ENCODE peak calls at places on chromosomes 5 and 9, in five cellular contexts. D is IMR-90, L is Right ventricle myocardium superior, X is testis, R is NCI-H774. O is an unnamed sample.

GRCh38 chr9:757246-757881 is 84.1 kb upstream of the DMRT1 start:
- DNase-seq in D (peak), L (no peak), X (peak), R (no peak), O (no peak)

GRCh38 chr9:130183133-130183762 is 11.0 kb downstream of the NCS1 start:
- DNase-seq in D (peak), L (no peak), X (no peak), R (no peak), O (peak)

GRCh38 chr5:158163836-158164572 is 305.1 kb upstream of the CLINT1 start:
- DNase-seq in D (no peak), L (no peak), X (no peak), R (no peak), O (no peak)

GRCh38 chr9:124940521-124940893 is 376 bp downstream of the GOLGA1 start:
- DNase-seq in D (no peak), L (no peak), X (no peak), R (peak), O (no peak)

GRCh38 chr5:134813407-134813806 is 32.4 kb upstream of the C5orf24 start:
- DNase-seq in D (no peak), L (no peak), X (no peak), R (no peak), O (no peak)

GRCh38 chr5:2187156-2187555 is 304.4 kb upstream of the IRX4 start:
- DNase-seq in D (no peak), L (no peak), X (no peak), R (no peak), O (no peak)

GRCh38 chr5:152632380-152632779 is 227.3 kb upstream of the NMUR2 start:
- DNase-seq in D (no peak), L (no peak), X (no peak), R (no peak), O (no peak)

GRCh38 chr9:35598863-35599590 is 6.0 kb upstream of the TESK1 start:
- DNase-seq in D (no peak), L (no peak), X (no peak), R (peak), O (no peak)

GRCh38 chr9:23686257-23686656 is 139.8 kb downstream of the ELAVL2 start:
- DNase-seq in D (no peak), L (no peak), X (no peak), R (no peak), O (no peak)